ENCODE peak calls at places on chromosomes 6 and 20, in six cellular contexts. S, U, H, B, R and J are unnamed samples.

GRCh38 chr6:27275025-27275956 is 27.8 kb downstream of the PRSS16 start:
- DNase-seq in S (no peak), U (no peak), H (no peak), B (peak), R (no peak), J (peak)

GRCh38 chr20:58481541-58482021 is 33.6 kb downstream of the APCDD1L start:
- DNase-seq in S (no peak), U (peak), H (peak), B (peak), R (peak), J (peak)

GRCh38 chr20:57264151-57264792 is 2.2 kb downstream of the BMP7 start:
- DNase-seq in S (no peak), U (no peak), H (no peak), B (no peak), R (no peak), J (no peak)

GRCh38 chr6:163585932-163586437 is 171.5 kb downstream of the QKI start:
- DNase-seq in S (no peak), U (peak), H (no peak), B (peak), R (no peak), J (peak)

GRCh38 chr6:70651326-70651905 is 16.3 kb upstream of the SMAP1 start:
- DNase-seq in S (no peak), U (no peak), H (peak), B (no peak), R (no peak), J (no peak)

GRCh38 chr6:15386756-15387112 is 140.9 kb downstream of the JARID2 start:
- DNase-seq in S (no peak), U (no peak), H (no peak), B (no peak), R (no peak), J (no peak)

GRCh38 chr20:50398471-50399002 is 111.6 kb upstream of the PTPN1 start:
- DNase-seq in S (no peak), U (no peak), H (no peak), B (no peak), R (no peak), J (no peak)

GRCh38 chr20:51767018-51767866 is 948 bp downstream of the ATP9A start:
- DNase-seq in S (peak), U (peak), H (no peak), B (peak), R (peak), J (peak)

GRCh38 chr6:26272171-26272631 is 92.8 kb upstream of the BTN3A2 start:
- DNase-seq in S (no peak), U (no peak), H (no peak), B (peak), R (no peak), J (no peak)

GRCh38 chr6:115896538-115897129 is 164.1 kb downstream of the FRK start:
- DNase-seq in S (no peak), U (peak), H (no peak), B (peak), R (no peak), J (peak)

GRCh38 chr6:3540980-3541379 is 84.1 kb upstream of the SLC22A23 start:
- DNase-seq in S (no peak), U (no peak), H (no peak), B (no peak), R (no peak), J (no peak)

GRCh38 chr6:111521497-111522275 is 38.7 kb upstream of the REV3L start:
- DNase-seq in S (no peak), U (no peak), H (no peak), B (no peak), R (no peak), J (peak)

GRCh38 chr6:15879372-15880261 is 216.8 kb upstream of the DTNBP1 start:
- DNase-seq in S (no peak), U (peak), H (peak), B (peak), R (no peak), J (peak)

GRCh38 chr6:151071295-151071694 is 168.5 kb upstream of the AKAP12 start:
- DNase-seq in S (no peak), U (peak), H (no peak), B (no peak), R (no peak), J (peak)

GRCh38 chr6:44696099-44696498 is 308.6 kb downstream of the CDC5L start:
- DNase-seq in S (no peak), U (peak), H (no peak), B (no peak), R (no peak), J (peak)

GRCh38 chr6:47308674-47309325 is 905 bp downstream of the TNFRSF21 start:
- DNase-seq in S (peak), U (no peak), H (no peak), B (peak), R (peak), J (peak)

GRCh38 chr6:34601706-34602105 is 45.6 kb upstream of the SPDEF start:
- DNase-seq in S (peak), U (no peak), H (no peak), B (no peak), R (peak), J (no peak)

GRCh38 chr6:29926081-29926794 is 16.1 kb upstream of the HLA-A start:
- DNase-seq in S (no peak), U (no peak), H (no peak), B (no peak), R (no peak), J (no peak)

GRCh38 chr6:68226460-68226859 is 408.6 kb upstream of the ADGRB3 start:
- DNase-seq in S (no peak), U (peak), H (no peak), B (peak), R (peak), J (no peak)

GRCh38 chr20:2703716-2704475 is 11.3 kb downstream of the EBF4 start:
- DNase-seq in S (no peak), U (no peak), H (no peak), B (no peak), R (no peak), J (no peak)

GRCh38 chr6:150898390-150899170 is 33.1 kb downstream of the MTHFD1L start:
- DNase-seq in S (no peak), U (peak), H (no peak), B (no peak), R (no peak), J (peak)

GRCh38 chr20:4944918-4945317 is 56.4 kb downstream of the SLC23A2 start:
- DNase-seq in S (no peak), U (no peak), H (no peak), B (peak), R (no peak), J (no peak)

GRCh38 chr6:1949533-1949932 is 295.9 kb downstream of the GMDS start:
- DNase-seq in S (no peak), U (peak), H (no peak), B (no peak), R (no peak), J (peak)

GRCh38 chr20:43906505-43907034 is 8.1 kb upstream of the TOX2 start:
- DNase-seq in S (no peak), U (no peak), H (no peak), B (no peak), R (no peak), J (no peak)

GRCh38 chr6:10416863-10417641 is 2.2 kb upstream of the TFAP2A start:
- DNase-seq in S (no peak), U (no peak), H (no peak), B (no peak), R (no peak), J (no peak)
- H3K4me3 ChIP-seq in S (peak), U (no peak), H (no peak), B (no peak), R (no peak), J (no peak)

DNA sequence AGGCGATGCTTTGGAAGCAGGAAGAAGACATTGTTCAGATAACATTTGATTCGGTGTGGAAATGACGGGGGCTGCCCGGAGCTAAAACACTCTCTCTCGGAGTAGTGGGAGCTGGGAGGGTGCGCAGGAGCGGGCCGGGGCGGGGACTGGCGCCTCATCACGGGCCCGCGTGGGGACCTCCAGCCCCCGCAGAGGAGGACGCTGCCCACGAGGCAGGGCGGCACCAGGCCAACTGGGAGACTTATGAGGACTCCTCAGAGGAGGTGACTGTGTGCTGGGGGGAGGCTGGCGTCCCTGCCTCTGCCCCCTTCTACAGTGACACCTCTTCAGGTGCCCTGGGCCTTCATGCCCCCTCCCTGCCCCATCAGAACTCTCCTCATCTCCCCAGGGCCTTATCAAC is 15.2 kb downstream of the DDO start:
- DNase-seq in S (no peak), U (no peak), H (no peak), B (no peak), R (no peak), J (no peak)
- H3K4me3 ChIP-seq in S (peak), U (peak), H (no peak), B (no peak), R (no peak), J (peak)

DNA sequence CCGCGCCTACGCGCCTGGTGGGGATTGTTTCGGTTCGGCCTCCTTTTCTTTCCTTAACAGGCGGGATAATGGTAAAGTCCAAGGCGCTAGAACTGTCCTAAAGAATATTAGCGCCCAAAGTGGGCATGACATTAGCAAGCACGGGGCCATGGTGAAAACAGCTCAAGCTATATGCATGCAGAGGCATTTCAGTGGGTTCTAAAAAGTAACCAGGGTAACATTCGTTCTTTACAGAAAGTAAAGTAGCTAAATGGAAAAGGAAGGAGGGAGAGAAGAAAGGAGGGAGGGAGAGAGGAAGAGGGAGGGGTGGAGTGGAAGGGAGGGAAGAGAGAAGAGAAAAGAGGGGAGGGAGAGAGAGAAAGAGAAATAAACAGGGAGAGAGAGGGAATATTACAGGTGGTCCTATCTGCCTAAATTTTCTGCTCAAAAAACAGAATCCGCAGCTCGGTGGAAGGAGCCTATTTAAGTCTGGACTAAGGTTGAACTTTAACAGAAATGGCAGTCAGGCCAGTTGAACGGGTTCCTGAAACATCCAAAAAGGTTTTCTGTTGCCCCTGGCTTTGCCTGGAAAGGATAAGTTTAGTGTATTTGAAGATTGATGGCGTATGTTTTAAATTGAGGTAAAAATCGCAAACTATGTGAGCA is 2.0 kb downstream of the TFAP2B start:
- DNase-seq in S (no peak), U (no peak), H (no peak), B (no peak), R (no peak), J (no peak)
- H3K4me3 ChIP-seq in S (peak), U (no peak), H (no peak), B (peak), R (peak), J (no peak)

GRCh38 chr6:77456531-77457248 is 6.6 kb downstream of the HTR1B start:
- DNase-seq in S (peak), U (peak), H (no peak), B (peak), R (peak), J (peak)
- H3K4me3 ChIP-seq in S (no peak), U (no peak), H (no peak), B (no peak), R (no peak), J (no peak)